ENCODE peak calls at places on chromosomes 6 and 20, in eight cellular contexts. Y, A, C, X, S, P, M and R are unnamed samples.

GRCh38 chr20:61736001-61736635 is 329.6 kb downstream of the TAF4 start:
- DNase-seq in C (no peak), P (no peak), Y (no peak), X (no peak), A (no peak), M (no peak), S (no peak), R (no peak)

GRCh38 chr20:9223296-9223695 is 154.4 kb downstream of the PLCB4 start:
- DNase-seq in P (no peak), C (no peak), S (no peak), Y (no peak), X (no peak), A (no peak), M (no peak), R (no peak)

GRCh38 chr6:64335195-64335594 is 699.6 kb downstream of the PHF3 start:
- DNase-seq in C (no peak), X (no peak), S (no peak), Y (no peak), P (no peak), A (no peak), M (no peak), R (no peak)

GRCh38 chr6:21317634-21318033 is 275.9 kb upstream of the SOX4 start:
- DNase-seq in C (no peak), A (no peak), X (no peak), M (no peak), P (no peak), Y (no peak), S (no peak), R (no peak)

GRCh38 chr6:100457251-100457990 is 7.3 kb downstream of the SIM1 start:
- DNase-seq in M (no peak), Y (no peak), P (no peak), X (no peak), C (no peak), A (no peak), S (no peak), R (no peak)

GRCh38 chr6:149859368-149859767 is 4.8 kb downstream of the LRP11 start:
- DNase-seq in M (no peak), Y (no peak), A (no peak), C (no peak), X (no peak), P (peak), S (no peak), R (no peak)

GRCh38 chr6:169008641-169009040 is 245.0 kb downstream of the THBS2 start:
- DNase-seq in Y (no peak), M (no peak), P (no peak), C (peak), S (no peak), A (no peak), X (no peak), R (no peak)

GRCh38 chr6:146914563-146915483 is 289.4 kb upstream of the STXBP5 start:
- DNase-seq in P (peak), A (no peak), S (peak), Y (no peak), X (no peak), M (no peak), C (no peak), R (no peak)

GRCh38 chr6:56714982-56715456 is 72.3 kb upstream of the DST start:
- DNase-seq in A (no peak), C (no peak), P (peak), S (peak), Y (no peak), X (no peak), M (no peak), R (no peak)

GRCh38 chr6:7296602-7297001 is 16.4 kb downstream of the SSR1 start:
- DNase-seq in C (no peak), X (no peak), P (no peak), S (no peak), Y (no peak), A (no peak), M (no peak), R (no peak)

GRCh38 chr6:5905431-5906339 is 101.0 kb downstream of the NRN1 start:
- DNase-seq in Y (no peak), M (no peak), S (peak), C (peak), X (no peak), P (no peak), A (no peak), R (no peak)

GRCh38 chr20:36246410-36246809 is 10.1 kb downstream of the AAR2 start:
- DNase-seq in A (no peak), P (no peak), S (no peak), M (no peak), C (no peak), Y (no peak), X (no peak), R (no peak)

GRCh38 chr6:3039384-3039783 is 28.9 kb upstream of the RIPK1 start:
- DNase-seq in C (peak), S (no peak), Y (no peak), A (no peak), X (no peak), P (peak), M (no peak), R (no peak)